ENCODE peak calls at places on chromosomes 7 and 10, in seven cellular contexts. X, T, R, K, B, O and F are unnamed samples.

GRCh38 chr10:73850863-73851461 is 23.4 kb downstream of the CAMK2G start:
- DNase-seq in X (no peak), T (no peak), R (peak; percentile 50), K (no peak), B (peak; percentile 67), O (peak; percentile 39), F (no peak)

GRCh38 chr7:44565097-44565794 is 8.5 kb downstream of the DDX56 start:
- DNase-seq in X (peak; percentile 72), T (no peak), R (peak; percentile 49), K (peak; percentile 37), B (peak; percentile 32), O (peak; percentile 77), F (peak; percentile 64)

GRCh38 chr7:116193329-116194087 is 16.8 kb upstream of the TES start:
- DNase-seq in X (no peak), T (no peak), R (no peak), K (no peak), B (no peak), O (no peak), F (no peak)

GRCh38 chr7:54880326-54880989 is 121.4 kb upstream of the SEC61G start:
- DNase-seq in X (no peak), T (no peak), R (no peak), K (no peak), B (no peak), O (no peak), F (no peak)

GRCh38 chr10:3881622-3882021 is 96.6 kb upstream of the KLF6 start:
- DNase-seq in X (no peak), T (no peak), R (no peak), K (no peak), B (no peak), O (no peak), F (peak; percentile 97)

GRCh38 chr7:4800926-4801838 is 25.8 kb downstream of the AP5Z1 start:
- DNase-seq in X (no peak), T (no peak), R (no peak), K (no peak), B (no peak), O (no peak), F (no peak)

GRCh38 chr7:131540491-131541162 is 15.8 kb downstream of the PODXL start:
- DNase-seq in X (no peak), T (no peak), R (no peak), K (no peak), B (no peak), O (no peak), F (no peak)

GRCh38 chr7:4753610-4754432 is 21.6 kb upstream of the AP5Z1 start:
- DNase-seq in X (peak; percentile 85), T (no peak), R (peak; percentile 34), K (peak; percentile 61), B (peak; percentile 29), O (peak; percentile 86), F (peak; percentile 79)

GRCh38 chr10:92789067-92789466 is 59.3 kb upstream of the EXOC6 start:
- DNase-seq in X (no peak), T (no peak), R (no peak), K (no peak), B (no peak), O (no peak), F (no peak)

GRCh38 chr7:123054357-123055133 is 59.0 kb upstream of the TAS2R16 start:
- DNase-seq in X (peak; percentile 65), T (no peak), R (no peak), K (no peak), B (no peak), O (peak; percentile 14), F (no peak)

GRCh38 chr10:73955719-73956118 is 42.2 kb upstream of the VCL start:
- DNase-seq in X (no peak), T (no peak), R (no peak), K (no peak), B (no peak), O (no peak), F (no peak)

GRCh38 chr10:15253951-15254807 is 85.7 kb upstream of the NMT2 start:
- DNase-seq in X (no peak), T (peak; percentile 26), R (no peak), K (no peak), B (no peak), O (no peak), F (no peak)

GRCh38 chr7:112154690-112155089 is 51.5 kb downstream of the DOCK4 start:
- DNase-seq in X (no peak), T (no peak), R (no peak), K (no peak), B (no peak), O (no peak), F (no peak)

GRCh38 chr10:125983161-125983560 is 86.8 kb downstream of the FANK1 start:
- DNase-seq in X (peak; percentile 13), T (no peak), R (no peak), K (no peak), B (peak; percentile 79), O (no peak), F (no peak)

GRCh38 chr7:117871778-117872538 is 1.3 kb downstream of the CTTNBP2 start:
- DNase-seq in X (peak; percentile 74), T (no peak), R (no peak), K (peak; percentile 47), B (peak; percentile 30), O (peak; percentile 42), F (no peak)

GRCh38 chr7:117273325-117274292 is 49.2 kb downstream of the WNT2 start:
- DNase-seq in X (peak; percentile 15), T (no peak), R (no peak), K (no peak), B (no peak), O (no peak), F (peak; percentile 7)

GRCh38 chr10:59361659-59362183 is 628 bp downstream of the FAM13C start:
- DNase-seq in X (no peak), T (no peak), R (peak; percentile 4), K (no peak), B (peak; percentile 34), O (peak; percentile 26), F (no peak)
- H2AFZ ChIP-seq in X (peak overlapping the region; percentile 83), T (no peak overlapping the region), R (peak overlapping the region; percentile 93), K (peak overlapping the region; percentile 88), B (no peak overlapping the region), O (peak overlapping the region; percentile 39), F (no peak overlapping the region)

GRCh38 chr7:41005381-41005901 is 697.4 kb downstream of the INHBA start:
- DNase-seq in X (no peak), T (no peak), R (peak; percentile 92), K (no peak), B (peak; percentile 95), O (no peak), F (peak; percentile 24)
- H2AFZ ChIP-seq in X (no peak overlapping the region), T (no peak overlapping the region), R (peak overlapping the region; percentile 29), K (no peak overlapping the region), B (no peak overlapping the region), O (no peak overlapping the region), F (no peak overlapping the region)

GRCh38 chr7:12716722-12717121 is 29.3 kb downstream of the ARL4A start:
- DNase-seq in X (peak; percentile 4), T (no peak), R (no peak), K (no peak), B (no peak), O (no peak), F (no peak)

GRCh38 chr7:12715372-12716133 is 28.1 kb downstream of the ARL4A start:
- DNase-seq in X (peak; percentile 94), T (no peak), R (peak; percentile 95), K (peak; percentile 64), B (peak; percentile 97), O (peak; percentile 78), F (peak; percentile 6)

GRCh38 chr7:12713625-12714435 is 26.4 kb downstream of the ARL4A start:
- DNase-seq in X (no peak), T (no peak), R (no peak), K (no peak), B (no peak), O (no peak), F (no peak)

GRCh38 chr7:12714436-12714737 is 27.0 kb downstream of the ARL4A start:
- DNase-seq in X (no peak), T (no peak), R (no peak), K (no peak), B (no peak), O (no peak), F (no peak)

GRCh38 chr7:12716134-12716667 is 28.8 kb downstream of the ARL4A start:
- DNase-seq in X (peak; percentile 57), T (no peak), R (no peak), K (no peak), B (no peak), O (no peak), F (no peak)
- H2AFZ ChIP-seq in X (no peak overlapping the region), T (no peak overlapping the region), R (peak overlapping the region; percentile 59), K (no peak overlapping the region), B (peak overlapping the region; percentile 64), O (peak overlapping the region; percentile 11), F (no peak overlapping the region)

DNA sequence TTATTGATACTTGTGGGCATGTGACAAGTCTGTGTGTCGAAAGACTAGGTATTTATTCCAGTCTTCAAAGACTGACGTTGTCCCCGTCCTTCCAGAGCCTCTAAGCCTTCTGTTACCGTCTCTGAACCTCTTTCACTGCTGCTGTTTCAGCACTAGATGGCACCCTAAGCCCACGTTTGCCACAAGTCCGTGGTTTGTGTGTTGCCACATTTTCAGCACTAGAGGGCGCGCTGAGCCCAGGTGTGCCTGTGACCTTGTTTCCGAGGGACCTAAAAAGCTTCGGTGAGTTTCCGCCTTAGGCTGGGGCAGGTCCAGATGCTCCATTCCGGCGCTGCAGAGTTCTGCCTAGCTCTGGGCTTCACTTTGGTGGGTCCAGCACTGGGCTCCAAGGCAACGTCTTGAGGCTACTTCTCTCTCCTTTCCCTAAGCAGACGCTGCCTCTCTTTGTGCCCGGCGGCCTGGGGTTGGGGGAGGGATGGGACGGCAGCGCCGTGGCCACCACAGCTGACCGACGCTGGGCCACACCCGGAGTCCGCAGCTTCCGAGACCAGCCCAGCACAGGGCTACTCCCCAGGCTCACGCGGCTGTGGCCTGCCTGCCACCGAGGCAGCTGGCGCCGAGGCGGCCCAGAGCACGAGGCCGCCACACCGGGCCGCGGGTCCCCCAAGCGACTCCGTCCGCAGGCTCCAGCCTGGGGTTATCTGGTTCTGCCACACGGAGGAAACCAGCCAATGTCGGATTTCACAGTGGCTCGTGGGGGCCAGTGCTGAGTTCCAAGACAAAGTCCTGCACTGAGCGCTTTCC is 520.2 kb downstream of the REEP3 start:
- DNase-seq in X (peak; percentile 77), T (peak; percentile 51), R (peak; percentile 72), K (peak; percentile 58), B (peak; percentile 51), O (peak; percentile 83), F (peak; percentile 83)
- H2AFZ ChIP-seq in X (no peak overlapping the region), T (peak overlapping the region; percentile 75), R (peak overlapping the region; percentile 71), K (peak overlapping the region; percentile 15), B (no peak overlapping the region), O (no peak overlapping the region), F (no peak overlapping the region)

DNA sequence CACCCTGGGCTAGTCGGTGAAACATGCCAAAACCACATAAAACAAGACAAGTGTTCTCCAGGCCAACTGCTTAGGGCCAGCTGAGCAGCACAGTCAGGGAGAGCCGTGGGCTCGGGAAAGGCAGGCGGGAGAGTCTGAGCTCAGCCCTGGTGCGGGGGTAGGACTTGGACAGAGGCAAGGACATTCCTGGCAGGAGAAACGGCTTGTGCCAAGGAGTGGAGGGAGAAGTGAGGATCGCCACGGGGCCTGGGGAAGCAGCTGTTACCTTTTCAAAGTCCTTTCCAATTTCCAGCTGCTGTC is 4.2 kb downstream of the ELN start:
- DNase-seq in X (no peak), T (no peak), R (peak; percentile 77), K (no peak), B (peak; percentile 90), O (no peak), F (no peak)
- H2AFZ ChIP-seq in X (no peak overlapping the region), T (no peak overlapping the region), R (peak overlapping the region; percentile 3), K (no peak overlapping the region), B (no peak overlapping the region), O (no peak overlapping the region), F (no peak overlapping the region)